ENCODE peak calls at places on chromosomes 2 and 18, in six cellular contexts. One of them, this sample, is unnamed.

GRCh38 chr2:54404270-54404669 is 51.9 kb upstream of the SPTBN1 start:
- DNase-seq in NB4: peak; percentile 77
- DNase-seq in CD4-positive, alpha-beta T cell: no peak
- DNase-seq in OCI-LY7: peak; percentile 42
- DNase-seq in neural progenitor cell: no peak
- DNase-seq in GM10248: no peak
- DNase-seq in this sample: no peak

GRCh38 chr18:45728341-45729010 is 4.5 kb downstream of the SLC14A1 start:
- DNase-seq in NB4: no peak
- DNase-seq in CD4-positive, alpha-beta T cell: no peak
- DNase-seq in OCI-LY7: no peak
- DNase-seq in neural progenitor cell: no peak
- DNase-seq in GM10248: no peak
- DNase-seq in this sample: no peak

GRCh38 chr2:128422571-128422970 is 103.9 kb upstream of the HS6ST1 start:
- DNase-seq in NB4: no peak
- DNase-seq in CD4-positive, alpha-beta T cell: no peak
- DNase-seq in OCI-LY7: no peak
- DNase-seq in neural progenitor cell: no peak
- DNase-seq in GM10248: no peak
- DNase-seq in this sample: no peak

GRCh38 chr2:196987654-196988364 is 61.3 kb upstream of the PGAP1 start:
- DNase-seq in NB4: peak; percentile 97
- DNase-seq in CD4-positive, alpha-beta T cell: no peak
- DNase-seq in OCI-LY7: peak; percentile 8
- DNase-seq in neural progenitor cell: peak; percentile 6
- DNase-seq in GM10248: peak; percentile 25
- DNase-seq in this sample: no peak

GRCh38 chr2:120566331-120567035 is 169.2 kb upstream of the GLI2 start:
- DNase-seq in NB4: no peak
- DNase-seq in CD4-positive, alpha-beta T cell: no peak
- DNase-seq in OCI-LY7: no peak
- DNase-seq in neural progenitor cell: no peak
- DNase-seq in GM10248: no peak
- DNase-seq in this sample: no peak

GRCh38 chr2:201978988-201979387 is 54.7 kb upstream of the FZD7 start:
- DNase-seq in NB4: no peak
- DNase-seq in CD4-positive, alpha-beta T cell: no peak
- DNase-seq in OCI-LY7: no peak
- DNase-seq in neural progenitor cell: no peak
- DNase-seq in GM10248: no peak
- DNase-seq in this sample: no peak

GRCh38 chr2:241769819-241770184 is 6.8 kb upstream of the GAL3ST2 start:
- DNase-seq in NB4: no peak
- DNase-seq in CD4-positive, alpha-beta T cell: no peak
- DNase-seq in OCI-LY7: no peak
- DNase-seq in neural progenitor cell: no peak
- DNase-seq in GM10248: no peak
- DNase-seq in this sample: no peak

GRCh38 chr2:206784559-206785353 is 19.4 kb downstream of the FASTKD2 start:
- DNase-seq in NB4: no peak
- DNase-seq in CD4-positive, alpha-beta T cell: no peak
- DNase-seq in OCI-LY7: no peak
- DNase-seq in neural progenitor cell: no peak
- DNase-seq in GM10248: no peak
- DNase-seq in this sample: no peak

GRCh38 chr2:55590810-55591440 is 26.5 kb downstream of the PPP4R3B start:
- DNase-seq in NB4: peak; percentile 33
- DNase-seq in CD4-positive, alpha-beta T cell: no peak
- DNase-seq in OCI-LY7: no peak
- DNase-seq in neural progenitor cell: no peak
- DNase-seq in GM10248: peak; percentile 46
- DNase-seq in this sample: peak; percentile 12

GRCh38 chr2:226661789-226662545 is 137.7 kb downstream of the IRS1 start:
- DNase-seq in NB4: no peak
- DNase-seq in CD4-positive, alpha-beta T cell: no peak
- DNase-seq in OCI-LY7: no peak
- DNase-seq in neural progenitor cell: no peak
- DNase-seq in GM10248: no peak
- DNase-seq in this sample: no peak

GRCh38 chr18:31773774-31774476 is 13.2 kb upstream of the SLC25A52 start:
- DNase-seq in NB4: no peak
- DNase-seq in CD4-positive, alpha-beta T cell: no peak
- DNase-seq in OCI-LY7: no peak
- DNase-seq in neural progenitor cell: no peak
- DNase-seq in GM10248: no peak
- DNase-seq in this sample: no peak

GRCh38 chr2:47558116-47559078 is 155.4 kb downstream of the MSH2 start:
- DNase-seq in NB4: no peak
- DNase-seq in CD4-positive, alpha-beta T cell: no peak
- DNase-seq in OCI-LY7: no peak
- DNase-seq in neural progenitor cell: peak; percentile 48
- DNase-seq in GM10248: no peak
- DNase-seq in this sample: no peak

GRCh38 chr2:240557808-240558207 is at the start of gene ANKMY1:
- DNase-seq in NB4: no peak
- DNase-seq in CD4-positive, alpha-beta T cell: peak; percentile 71
- DNase-seq in OCI-LY7: no peak
- DNase-seq in neural progenitor cell: peak; percentile 94
- DNase-seq in GM10248: peak; percentile 86
- DNase-seq in this sample: no peak

GRCh38 chr2:240556553-240557100 is 1.2 kb downstream of the ANKMY1 start:
- DNase-seq in NB4: peak; percentile 71
- DNase-seq in CD4-positive, alpha-beta T cell: peak; percentile 70
- DNase-seq in OCI-LY7: peak; percentile 72
- DNase-seq in neural progenitor cell: peak; percentile 59
- DNase-seq in GM10248: peak; percentile 71
- DNase-seq in this sample: no peak

GRCh38 chr2:240555541-240556250 is 2.1 kb downstream of the ANKMY1 start:
- DNase-seq in NB4: no peak
- DNase-seq in CD4-positive, alpha-beta T cell: no peak
- DNase-seq in OCI-LY7: no peak
- DNase-seq in neural progenitor cell: peak; percentile 0
- DNase-seq in GM10248: no peak
- DNase-seq in this sample: no peak

GRCh38 chr2:240558229-240558885 is 569 bp upstream of the ANKMY1 start:
- DNase-seq in NB4: no peak
- DNase-seq in CD4-positive, alpha-beta T cell: no peak
- DNase-seq in OCI-LY7: no peak
- DNase-seq in neural progenitor cell: peak; percentile 39
- DNase-seq in GM10248: no peak
- DNase-seq in this sample: no peak

GRCh38 chr2:240557101-240557751 is 562 bp downstream of the ANKMY1 start:
- DNase-seq in NB4: no peak
- DNase-seq in CD4-positive, alpha-beta T cell: no peak
- DNase-seq in OCI-LY7: no peak
- DNase-seq in neural progenitor cell: peak; percentile 7
- DNase-seq in GM10248: no peak
- DNase-seq in this sample: no peak
- TF ChIP-seq CTCF in NB4: no peak
- TF ChIP-seq CTCF in CD4-positive, alpha-beta T cell: no peak
- TF ChIP-seq CTCF in OCI-LY7: no peak
- TF ChIP-seq CTCF in neural progenitor cell: no peak
- TF ChIP-seq CTCF in GM10248: no peak
- TF ChIP-seq CTCF in this sample: no peak

GRCh38 chr2:80259292-80259691 is 45.3 kb downstream of the LRRTM1 start:
- DNase-seq in NB4: no peak
- DNase-seq in CD4-positive, alpha-beta T cell: no peak
- DNase-seq in OCI-LY7: no peak
- DNase-seq in neural progenitor cell: no peak
- DNase-seq in GM10248: no peak
- DNase-seq in this sample: no peak

GRCh38 chr2:80252294-80252986 is 52.1 kb downstream of the LRRTM1 start:
- DNase-seq in NB4: no peak
- DNase-seq in CD4-positive, alpha-beta T cell: no peak
- DNase-seq in OCI-LY7: no peak
- DNase-seq in neural progenitor cell: no peak
- DNase-seq in GM10248: no peak
- DNase-seq in this sample: no peak

GRCh38 chr2:80258793-80259192 is 45.8 kb downstream of the LRRTM1 start:
- DNase-seq in NB4: no peak
- DNase-seq in CD4-positive, alpha-beta T cell: no peak
- DNase-seq in OCI-LY7: no peak
- DNase-seq in neural progenitor cell: no peak
- DNase-seq in GM10248: no peak
- DNase-seq in this sample: no peak

GRCh38 chr2:80258321-80258720 is 46.2 kb downstream of the LRRTM1 start:
- DNase-seq in NB4: no peak
- DNase-seq in CD4-positive, alpha-beta T cell: no peak
- DNase-seq in OCI-LY7: no peak
- DNase-seq in neural progenitor cell: no peak
- DNase-seq in GM10248: no peak
- DNase-seq in this sample: no peak

GRCh38 chr2:80256396-80257167 is 48.0 kb downstream of the LRRTM1 start:
- DNase-seq in NB4: peak; percentile 27
- DNase-seq in CD4-positive, alpha-beta T cell: no peak
- DNase-seq in OCI-LY7: no peak
- DNase-seq in neural progenitor cell: peak; percentile 55
- DNase-seq in GM10248: no peak
- DNase-seq in this sample: no peak
- TF ChIP-seq CTCF in NB4: peak; percentile 11
- TF ChIP-seq CTCF in CD4-positive, alpha-beta T cell: no peak
- TF ChIP-seq CTCF in OCI-LY7: peak; percentile 61
- TF ChIP-seq CTCF in neural progenitor cell: peak; percentile 62
- TF ChIP-seq CTCF in GM10248: no peak
- TF ChIP-seq CTCF in this sample: no peak

GRCh38 chr2:27071277-27071989 is at the start of gene OST4:
- DNase-seq in NB4: peak; percentile 94
- DNase-seq in CD4-positive, alpha-beta T cell: peak; percentile 91
- DNase-seq in OCI-LY7: peak; percentile 94
- DNase-seq in neural progenitor cell: peak; percentile 98
- DNase-seq in GM10248: peak; percentile 97
- DNase-seq in this sample: peak; percentile 70
- TF ChIP-seq CTCF in NB4: no peak
- TF ChIP-seq CTCF in CD4-positive, alpha-beta T cell: no peak
- TF ChIP-seq CTCF in OCI-LY7: peak; percentile 53
- TF ChIP-seq CTCF in neural progenitor cell: no peak
- TF ChIP-seq CTCF in GM10248: no peak
- TF ChIP-seq CTCF in this sample: peak; percentile 7

GRCh38 chr2:35873921-35874320 is 481.7 kb upstream of the CRIM1 start:
- DNase-seq in NB4: peak; percentile 21
- DNase-seq in CD4-positive, alpha-beta T cell: no peak
- DNase-seq in OCI-LY7: no peak
- DNase-seq in neural progenitor cell: no peak
- DNase-seq in GM10248: no peak
- DNase-seq in this sample: no peak

DNA sequence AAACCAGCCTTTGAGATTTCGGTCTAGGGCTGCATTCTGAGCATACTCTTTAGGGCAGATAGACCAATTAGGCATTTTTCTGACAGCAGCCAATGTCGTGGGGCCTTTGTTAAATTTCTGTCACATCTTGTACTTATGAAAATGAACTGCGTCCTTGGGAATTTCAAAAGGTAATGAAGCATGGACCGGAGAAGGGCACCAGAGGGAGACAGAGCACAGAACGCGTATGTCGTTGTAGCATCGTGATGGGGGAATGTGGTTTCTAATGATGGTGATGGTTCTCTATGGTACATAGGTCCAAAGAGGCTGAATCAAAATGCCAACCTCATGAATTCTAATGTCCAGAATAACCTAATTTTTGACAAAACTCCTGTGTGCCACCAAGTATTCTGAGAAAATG is 483.9 kb upstream of the CRIM1 start:
- DNase-seq in NB4: peak; percentile 13
- DNase-seq in CD4-positive, alpha-beta T cell: no peak
- DNase-seq in OCI-LY7: no peak
- DNase-seq in neural progenitor cell: no peak
- DNase-seq in GM10248: no peak
- DNase-seq in this sample: no peak
- TF ChIP-seq CTCF in NB4: no peak
- TF ChIP-seq CTCF in CD4-positive, alpha-beta T cell: no peak
- TF ChIP-seq CTCF in OCI-LY7: no peak
- TF ChIP-seq CTCF in neural progenitor cell: peak; percentile 34
- TF ChIP-seq CTCF in GM10248: no peak
- TF ChIP-seq CTCF in this sample: no peak

DNA sequence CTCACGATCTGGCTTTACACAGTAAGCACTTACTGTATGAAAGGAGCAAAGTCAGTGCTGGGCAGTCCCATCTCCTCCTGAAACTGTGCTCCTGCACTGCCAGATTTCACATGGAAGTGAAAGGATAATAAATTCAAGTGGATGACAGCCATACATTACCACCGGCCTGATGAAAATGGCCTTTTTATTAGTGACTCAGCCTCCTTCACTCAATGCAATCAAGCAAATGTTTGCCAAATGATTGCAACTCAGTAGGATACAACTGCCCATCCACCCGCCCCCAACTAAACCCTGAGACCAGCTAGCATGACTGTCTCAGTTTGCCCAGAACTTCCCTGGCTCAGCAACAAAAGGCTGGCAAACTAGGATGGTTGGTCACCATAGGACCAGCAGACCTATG is 77.1 kb downstream of the MYO5B start:
- DNase-seq in NB4: no peak
- DNase-seq in CD4-positive, alpha-beta T cell: no peak
- DNase-seq in OCI-LY7: no peak
- DNase-seq in neural progenitor cell: no peak
- DNase-seq in GM10248: no peak
- DNase-seq in this sample: no peak
- TF ChIP-seq CTCF in NB4: no peak
- TF ChIP-seq CTCF in CD4-positive, alpha-beta T cell: no peak
- TF ChIP-seq CTCF in OCI-LY7: no peak
- TF ChIP-seq CTCF in neural progenitor cell: no peak
- TF ChIP-seq CTCF in GM10248: no peak
- TF ChIP-seq CTCF in this sample: no peak

DNA sequence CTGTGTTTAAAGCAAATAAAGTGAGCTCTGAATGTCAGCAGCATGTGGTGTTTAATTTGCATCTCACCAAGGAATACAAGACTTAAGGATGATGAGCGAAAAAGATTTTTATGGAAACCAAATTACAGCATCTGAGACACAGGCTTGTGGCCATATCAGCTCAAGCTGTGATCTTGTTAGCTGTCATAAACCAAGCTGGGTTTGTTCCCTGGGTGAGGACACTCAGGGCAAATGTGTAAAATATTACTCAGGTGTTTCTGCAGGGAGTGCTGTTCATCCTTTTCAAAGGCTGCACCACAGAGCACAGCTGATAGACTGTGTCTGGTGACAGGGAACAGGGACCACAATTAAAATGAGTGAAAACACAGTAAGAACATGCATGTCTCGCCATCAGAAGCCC is 129.4 kb upstream of the REV1 start:
- DNase-seq in NB4: no peak
- DNase-seq in CD4-positive, alpha-beta T cell: no peak
- DNase-seq in OCI-LY7: no peak
- DNase-seq in neural progenitor cell: no peak
- DNase-seq in GM10248: no peak
- DNase-seq in this sample: no peak
- TF ChIP-seq CTCF in NB4: no peak
- TF ChIP-seq CTCF in CD4-positive, alpha-beta T cell: no peak
- TF ChIP-seq CTCF in OCI-LY7: no peak
- TF ChIP-seq CTCF in neural progenitor cell: no peak
- TF ChIP-seq CTCF in GM10248: no peak
- TF ChIP-seq CTCF in this sample: no peak